ENCODE peak calls at places on chromosomes 7 and 10, in seven cellular contexts. U is A673, A is WERI-Rb-1, B is transverse colon, V is DND-41, C is HFFc6, L is K562. W is an unnamed sample.

GRCh38 chr7:26897928-26898327 is 33.5 kb upstream of the SKAP2 start:
- DNase-seq in B (no peak), U (no peak), V (no peak), A (no peak), C (no peak), L (no peak), W (no peak)

GRCh38 chr7:66281678-66282593 is 76.8 kb downstream of the TPST1 start:
- DNase-seq in U (peak), B (no peak), C (peak), L (peak), V (no peak), A (no peak), W (peak)

GRCh38 chr7:20407585-20408466 is 77.1 kb downstream of the ITGB8 start:
- DNase-seq in U (peak), A (peak), L (no peak), V (no peak), B (no peak), C (peak), W (no peak)

GRCh38 chr10:30553018-30553624 is 76.4 kb downstream of the LYZL2 start:
- DNase-seq in B (no peak), L (peak), C (no peak), A (peak), V (no peak), U (peak), W (no peak)

GRCh38 chr10:133461841-133462240 is 8.1 kb downstream of the SCART1 start:
- DNase-seq in A (no peak), B (no peak), C (no peak), U (no peak), V (no peak), L (no peak), W (no peak)

GRCh38 chr7:44959956-44960640 is 18.7 kb downstream of the MYO1G start:
- DNase-seq in C (no peak), A (no peak), L (no peak), U (no peak), B (no peak), V (no peak), W (no peak)

GRCh38 chr7:41003031-41003925 is 699.6 kb downstream of the INHBA start:
- DNase-seq in C (peak), V (peak), B (peak), U (peak), L (peak), A (peak), W (no peak)

GRCh38 chr10:123381271-123381670 is 227.1 kb downstream of the BUB3 start:
- DNase-seq in U (no peak), A (no peak), C (no peak), B (no peak), V (no peak), L (no peak), W (no peak)

GRCh38 chr10:3043512-3044368 is 23.6 kb upstream of the PFKP start:
- DNase-seq in B (peak), L (peak), V (peak), A (peak), U (peak), C (peak), W (peak)

GRCh38 chr7:92735707-92736106 is 100.7 kb downstream of the CDK6 start:
- DNase-seq in V (no peak), A (no peak), B (no peak), U (no peak), C (peak), L (no peak), W (no peak)

GRCh38 chr10:132833421-132834111 is 47.6 kb upstream of the NKX6-2 start:
- DNase-seq in V (no peak), L (no peak), B (no peak), A (no peak), C (no peak), U (no peak), W (no peak)

GRCh38 chr10:21355591-21356011 is 169.9 kb downstream of the SKIDA1 start:
- DNase-seq in U (no peak), C (peak), B (no peak), L (no peak), V (no peak), A (no peak), W (no peak)

GRCh38 chr7:55077581-55078410 is 59.0 kb downstream of the EGFR start:
- DNase-seq in V (no peak), B (peak), A (no peak), L (peak), U (no peak), C (no peak), W (no peak)

GRCh38 chr10:50367732-50368131 is 116.4 kb upstream of the ASAH2 start:
- DNase-seq in A (peak), V (no peak), B (peak), C (peak), L (peak), U (peak), W (no peak)

DNA sequence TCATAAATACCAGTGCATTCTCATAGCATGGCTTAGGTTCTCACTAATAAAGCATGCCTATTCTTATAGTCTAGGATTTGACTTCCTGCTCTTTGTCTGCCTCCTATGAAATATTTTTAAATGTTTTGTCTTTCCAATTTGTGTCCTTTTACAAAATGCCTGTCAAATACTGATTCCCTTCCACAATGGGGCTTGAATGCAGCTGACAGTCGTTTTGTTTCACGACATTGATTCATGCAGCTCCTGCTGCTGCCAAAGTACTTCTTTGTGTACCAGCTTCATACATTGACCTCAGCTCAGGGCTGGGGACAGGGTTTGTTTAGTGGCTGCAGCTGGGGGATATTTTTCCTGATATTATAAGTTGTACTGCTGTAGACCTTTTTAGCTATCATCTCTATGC is 371.9 kb upstream of the CHRM2 start:
- DNase-seq in A (no peak), V (no peak), C (no peak), B (no peak), U (no peak), L (no peak), W (no peak)
- TF ChIP-seq CTCF in A (no peak), V (no peak), C (no peak), B (no peak), U (no peak), L (no peak), W (no peak)

GRCh38 chr7:28036748-28037147 is 143.8 kb downstream of the JAZF1 start:
- DNase-seq in V (no peak), L (no peak), B (no peak), C (peak), A (no peak), U (no peak), W (no peak)

GRCh38 chr7:28041508-28042314 is 138.9 kb downstream of the JAZF1 start:
- DNase-seq in L (no peak), C (peak), V (no peak), U (no peak), A (no peak), B (no peak), W (peak)

GRCh38 chr7:28037220-28038010 is 143.2 kb downstream of the JAZF1 start:
- DNase-seq in V (no peak), B (no peak), L (peak), C (peak), A (no peak), U (peak), W (peak)

GRCh38 chr7:28042721-28043120 is 137.9 kb downstream of the JAZF1 start:
- DNase-seq in L (no peak), C (no peak), A (no peak), V (no peak), B (no peak), U (no peak), W (no peak)

DNA sequence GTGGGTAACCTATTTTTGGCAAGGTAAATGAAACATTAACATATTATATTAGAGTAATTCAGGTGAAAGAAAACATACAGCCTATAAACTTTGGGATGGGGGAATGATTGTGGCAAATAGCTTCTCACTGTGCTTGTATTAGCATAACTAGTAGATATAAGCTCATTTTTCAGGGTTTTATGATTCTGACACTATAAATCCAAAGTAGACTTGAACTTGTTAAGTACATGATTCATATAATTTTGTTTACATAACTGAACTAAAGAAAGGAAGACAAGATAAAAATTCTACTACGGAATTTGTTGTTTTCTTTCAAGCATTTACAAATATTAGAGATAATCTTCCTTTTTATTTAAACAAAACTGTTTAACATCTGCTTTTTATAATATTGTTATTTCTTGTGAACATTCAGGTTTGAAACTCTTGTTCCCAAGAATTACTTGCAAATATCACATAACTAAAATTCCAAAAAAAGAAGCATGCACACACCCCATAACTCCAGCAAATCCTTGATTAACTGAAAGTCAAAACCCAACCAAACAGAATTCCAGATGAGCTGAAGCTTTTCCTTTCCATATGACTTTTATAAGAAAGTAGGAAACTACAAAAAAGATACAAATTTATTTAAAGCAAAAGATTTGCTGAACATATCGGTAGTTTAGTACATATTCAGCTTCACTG is 142.3 kb downstream of the JAZF1 start:
- DNase-seq in V (no peak), U (no peak), A (no peak), L (no peak), B (no peak), C (no peak), W (no peak)
- TF ChIP-seq CTCF in V (no peak), U (no peak), A (no peak), L (no peak), B (no peak), C (no peak), W (no peak)

GRCh38 chr10:102431452-102432124 is 786 bp downstream of the CUEDC2 start:
- DNase-seq in B (no peak), U (peak), V (no peak), C (no peak), A (peak), L (peak), W (no peak)
- TF ChIP-seq CTCF in B (no peak), U (no peak), V (peak), C (no peak), A (no peak), L (no peak), W (no peak)

DNA sequence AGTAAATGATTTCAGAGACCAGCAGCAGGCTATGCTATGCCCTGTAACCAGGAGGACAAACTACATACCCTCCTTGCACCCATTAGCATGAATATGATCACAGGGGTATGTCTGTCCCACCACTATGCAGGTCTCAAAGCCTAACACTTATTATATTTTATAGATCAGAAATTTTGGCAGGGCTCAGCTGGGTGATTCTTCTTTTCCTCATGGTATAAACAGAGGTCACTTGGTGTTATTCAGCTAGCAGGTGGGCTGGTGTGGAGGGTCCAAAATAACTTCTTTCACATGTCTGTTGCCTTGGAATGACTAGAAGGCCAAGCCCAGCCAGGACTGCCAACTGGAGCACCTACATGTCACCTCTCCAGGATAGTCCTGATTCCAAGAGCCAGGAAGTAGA is 252.9 kb downstream of the ARHGAP12 start:
- DNase-seq in B (no peak), U (no peak), A (no peak), C (no peak), L (no peak), V (no peak), W (no peak)
- TF ChIP-seq CTCF in B (no peak), U (no peak), A (no peak), C (no peak), L (no peak), V (no peak), W (no peak)

DNA sequence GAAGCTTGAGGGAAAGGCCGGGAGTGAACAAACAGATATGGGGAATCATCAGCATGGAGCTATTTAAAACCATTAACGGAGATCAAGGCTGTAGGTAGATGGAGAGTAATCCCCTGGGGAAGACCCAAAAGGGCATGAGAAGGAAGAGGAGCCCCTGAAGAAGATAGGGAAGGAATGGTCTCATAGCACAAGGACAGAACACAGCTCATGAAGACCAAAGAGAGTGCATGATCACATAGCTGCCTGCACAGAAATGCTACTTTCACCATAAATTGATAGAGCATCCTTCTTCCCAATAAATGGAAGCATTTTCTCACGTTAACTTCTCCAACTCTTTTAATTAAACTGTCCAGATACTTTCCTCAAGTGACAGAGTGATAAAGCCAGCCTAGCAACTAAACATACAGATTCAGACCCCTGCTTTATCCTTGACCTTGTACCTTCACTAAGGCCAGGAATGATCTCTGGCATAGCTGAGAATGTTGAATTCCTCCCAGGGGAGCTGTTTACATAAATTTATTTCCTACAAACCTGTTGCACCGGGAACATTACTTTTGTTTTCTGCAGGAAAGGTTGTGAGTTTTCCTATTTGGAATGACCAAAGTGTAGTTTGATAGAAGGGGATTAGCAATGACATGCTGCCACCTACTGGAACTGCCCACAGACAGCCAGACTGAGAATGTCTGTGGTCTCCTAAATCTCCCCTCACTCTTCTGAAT is 110.8 kb upstream of the LRGUK start:
- DNase-seq in V (peak), L (peak), B (peak), C (no peak), A (peak), U (peak), W (no peak)
- TF ChIP-seq CTCF in V (peak), L (peak), B (peak), C (peak), A (peak), U (peak), W (peak)

DNA sequence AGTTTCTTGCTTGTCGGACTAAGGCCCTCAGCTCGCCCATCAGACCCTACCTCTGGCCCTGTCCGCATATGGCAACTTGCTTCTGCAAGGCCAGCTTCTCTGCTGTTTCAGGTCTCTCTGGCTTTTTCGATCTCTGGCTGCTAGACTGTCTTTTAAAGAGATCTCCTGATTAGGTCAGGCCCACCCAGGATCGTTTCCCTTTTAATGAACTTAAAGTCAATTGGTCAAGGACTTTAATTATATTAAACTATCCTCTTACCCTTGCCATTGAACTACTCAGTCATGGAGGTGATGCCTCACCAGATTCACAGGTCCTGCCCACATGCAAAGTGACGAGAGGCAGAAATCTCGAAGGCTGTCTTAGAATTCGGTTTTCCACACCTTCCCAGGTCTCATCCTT is 670.9 kb downstream of the GATA3 start:
- DNase-seq in C (no peak), B (no peak), L (no peak), U (no peak), A (no peak), V (no peak), W (no peak)
- TF ChIP-seq CTCF in C (no peak), B (no peak), L (no peak), U (no peak), A (no peak), V (no peak), W (no peak)

GRCh38 chr10:13613519-13613918 is 26.8 kb downstream of the PRPF18 start:
- DNase-seq in C (peak), L (peak), A (no peak), U (peak), V (no peak), B (no peak), W (no peak)

GRCh38 chr10:13612654-13613373 is 26.0 kb downstream of the PRPF18 start:
- DNase-seq in U (no peak), C (no peak), L (no peak), B (no peak), A (no peak), V (no peak), W (no peak)

GRCh38 chr10:13615650-13616049 is 28.9 kb downstream of the PRPF18 start:
- DNase-seq in C (no peak), L (no peak), A (no peak), B (no peak), U (peak), V (no peak), W (no peak)

GRCh38 chr10:13617146-13617545 is 30.4 kb downstream of the PRPF18 start:
- DNase-seq in U (peak), L (no peak), C (peak), V (no peak), A (no peak), B (no peak), W (no peak)

GRCh38 chr10:13614530-13615332 is 28.0 kb downstream of the PRPF18 start:
- DNase-seq in A (no peak), B (no peak), U (peak), C (peak), V (no peak), L (no peak), W (no peak)
- TF ChIP-seq CTCF in A (peak), B (no peak), U (peak), C (peak), V (no peak), L (no peak), W (no peak)

DNA sequence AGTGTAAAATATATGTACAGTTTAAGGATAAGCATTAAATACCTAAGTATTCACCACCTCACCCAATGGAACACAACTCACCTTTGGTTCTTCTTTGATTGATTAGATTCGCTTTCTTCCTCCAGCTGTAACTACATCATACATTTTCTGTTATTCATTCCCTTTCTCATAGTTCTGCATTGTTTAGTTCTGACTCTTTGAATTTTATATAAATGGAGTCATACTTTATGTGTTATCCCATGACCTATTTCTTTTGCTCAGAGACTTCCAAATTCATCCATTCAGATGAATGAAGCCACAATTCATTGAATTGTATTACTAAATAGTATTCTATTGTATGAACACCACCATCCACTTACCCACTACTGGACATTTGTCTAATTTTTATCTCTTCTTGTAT is 12.3 kb downstream of the THNSL1 start:
- DNase-seq in A (no peak), L (no peak), C (no peak), B (no peak), V (no peak), U (no peak), W (no peak)
- TF ChIP-seq CTCF in A (no peak), L (no peak), C (no peak), B (no peak), V (no peak), U (no peak), W (no peak)

DNA sequence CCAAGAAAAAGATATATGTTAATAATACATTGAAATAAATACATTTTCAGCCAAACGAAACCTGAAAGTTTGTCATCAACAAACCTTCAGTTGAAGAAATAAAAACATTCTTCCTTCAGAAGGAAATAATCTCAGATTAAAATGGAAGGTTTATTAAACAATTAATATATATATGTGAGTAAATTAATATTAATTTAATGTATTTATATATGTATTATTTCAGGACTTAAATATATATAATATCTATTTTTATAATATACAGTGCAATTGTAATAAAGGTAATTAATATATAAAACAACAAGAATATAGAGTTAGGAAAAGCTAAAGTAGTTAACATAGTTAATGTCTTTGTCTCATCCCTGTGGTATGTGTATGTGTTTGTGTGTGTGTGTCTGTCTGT is 102.2 kb upstream of the CDC14C start:
- DNase-seq in L (no peak), U (no peak), A (no peak), V (no peak), C (no peak), B (no peak), W (no peak)
- TF ChIP-seq CTCF in L (no peak), U (no peak), A (no peak), V (no peak), C (no peak), B (no peak), W (no peak)

DNA sequence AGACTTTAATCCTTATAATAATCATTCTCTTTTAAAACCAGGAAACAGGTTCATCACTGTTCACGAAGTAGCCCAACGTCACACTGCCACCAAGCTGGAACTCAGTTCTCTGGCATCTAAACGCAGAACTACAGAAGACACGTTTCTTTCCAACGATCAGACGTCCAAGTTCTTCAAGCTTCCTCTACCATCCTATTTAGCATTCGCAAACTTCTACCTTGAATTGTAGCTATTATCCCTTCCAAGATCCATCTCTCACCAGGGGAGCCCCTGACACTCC is 647 bp downstream of the TRDMT1 start:
- DNase-seq in A (peak), C (peak), L (peak), U (peak), B (peak), V (no peak), W (no peak)
- TF ChIP-seq CTCF in A (no peak), C (peak), L (peak), U (peak), B (no peak), V (peak), W (no peak)

W was measured in AG09319.